ENCODE peak calls at places on chromosomes 2 and 18, in five cellular contexts. R, N, A, P and L are unnamed samples.

GRCh38 chr2:140353541-140353940 is 1573.4 kb upstream of the NXPH2 start:
- DNase-seq in A (no peak), P (peak), N (no peak), R (peak), L (no peak)

GRCh38 chr2:4673025-4673489 is 969.7 kb downstream of the DCDC2C start:
- DNase-seq in N (no peak), R (no peak), A (no peak), P (no peak), L (no peak)

GRCh38 chr2:203758841-203759691 is 52.6 kb downstream of the CD28 start:
- DNase-seq in A (no peak), P (peak), N (no peak), R (peak), L (no peak)

GRCh38 chr2:45123521-45124191 is 114.4 kb upstream of the SIX2 start:
- DNase-seq in P (no peak), N (no peak), A (no peak), R (no peak), L (no peak)

GRCh38 chr2:106038598-106039375 is 155.3 kb downstream of the UXS1 start:
- DNase-seq in P (no peak), N (no peak), A (no peak), R (no peak), L (no peak)

GRCh38 chr2:24530796-24531195 is 39.7 kb downstream of the NCOA1 start:
- DNase-seq in A (no peak), R (no peak), P (no peak), N (no peak), L (no peak)

GRCh38 chr2:240820607-240821428 is 799 bp upstream of the KIF1A start:
- DNase-seq in N (peak), R (no peak), A (peak), P (no peak), L (no peak)

GRCh38 chr2:129058981-129059380 is 740.3 kb upstream of the HS6ST1 start:
- DNase-seq in R (no peak), N (no peak), P (no peak), A (no peak), L (no peak)

GRCh38 chr2:23386422-23387220 is 1.6 kb downstream of the KLHL29 start:
- DNase-seq in A (peak), N (no peak), P (peak), R (no peak), L (no peak)

GRCh38 chr18:46677609-46678470 is 20.8 kb upstream of the LOXHD1 start:
- DNase-seq in R (no peak), N (no peak), A (no peak), P (peak), L (no peak)

GRCh38 chr2:56666758-56667157 is 483.0 kb downstream of the CCDC85A start:
- DNase-seq in A (no peak), P (no peak), R (no peak), N (no peak), L (no peak)

GRCh38 chr2:47334356-47335136 is 68.4 kb upstream of the MSH2 start:
- DNase-seq in P (no peak), N (no peak), A (no peak), R (no peak), L (no peak)

GRCh38 chr2:237324446-237325236 is 89.3 kb downstream of the COL6A3 start:
- DNase-seq in N (no peak), P (peak), R (no peak), A (no peak), L (no peak)